ENCODE peak calls at places on chromosomes 12 and 14, in five cellular contexts. One of them, this sample, is unnamed.

GRCh38 chr14:53378142-53378541 is 225.0 kb upstream of the DDHD1 start:
- DNase-seq in IMR-90: no peak
- DNase-seq in mesenchymal stem cell: no peak
- DNase-seq in neuronal stem cell: no peak
- DNase-seq in H1: no peak
- DNase-seq in this sample: no peak

GRCh38 chr12:128408669-128409068 is 141.7 kb downstream of the TMEM132C start:
- DNase-seq in IMR-90: no peak
- DNase-seq in mesenchymal stem cell: no peak
- DNase-seq in neuronal stem cell: no peak
- DNase-seq in H1: no peak
- DNase-seq in this sample: no peak

GRCh38 chr14:23138173-23138535 is 19.1 kb upstream of the CEBPE start:
- DNase-seq in IMR-90: no peak
- DNase-seq in mesenchymal stem cell: no peak
- DNase-seq in neuronal stem cell: no peak
- DNase-seq in H1: no peak
- DNase-seq in this sample: no peak

GRCh38 chr14:106209745-106210144 is 683.4 kb downstream of the TMEM121 start:
- DNase-seq in IMR-90: no peak
- DNase-seq in mesenchymal stem cell: no peak
- DNase-seq in neuronal stem cell: no peak
- DNase-seq in H1: no peak
- DNase-seq in this sample: no peak

GRCh38 chr14:106564058-106564643 is 1037.8 kb downstream of the TMEM121 start:
- DNase-seq in IMR-90: no peak
- DNase-seq in mesenchymal stem cell: no peak
- DNase-seq in neuronal stem cell: no peak
- DNase-seq in H1: peak
- DNase-seq in this sample: no peak

GRCh38 chr12:116299548-116300150 is 22.2 kb upstream of the MED13L start:
- DNase-seq in IMR-90: peak
- DNase-seq in mesenchymal stem cell: no peak
- DNase-seq in neuronal stem cell: no peak
- DNase-seq in H1: no peak
- DNase-seq in this sample: no peak

GRCh38 chr12:89737000-89737399 is 28.4 kb upstream of the ATP2B1 start:
- DNase-seq in IMR-90: no peak
- DNase-seq in mesenchymal stem cell: no peak
- DNase-seq in neuronal stem cell: no peak
- DNase-seq in H1: no peak
- DNase-seq in this sample: no peak

GRCh38 chr14:56133547-56133946 is 15.3 kb downstream of the PELI2 start:
- DNase-seq in IMR-90: no peak
- DNase-seq in mesenchymal stem cell: no peak
- DNase-seq in neuronal stem cell: no peak
- DNase-seq in H1: no peak
- DNase-seq in this sample: peak

GRCh38 chr14:54189358-54190354 is 207.2 kb upstream of the CDKN3 start:
- DNase-seq in IMR-90: peak
- DNase-seq in mesenchymal stem cell: peak
- DNase-seq in neuronal stem cell: no peak
- DNase-seq in H1: no peak
- DNase-seq in this sample: no peak

GRCh38 chr12:117606945-117607344 is 245.5 kb upstream of the NOS1 start:
- DNase-seq in IMR-90: no peak
- DNase-seq in mesenchymal stem cell: no peak
- DNase-seq in neuronal stem cell: no peak
- DNase-seq in H1: no peak
- DNase-seq in this sample: no peak

GRCh38 chr12:77625441-77625840 is 205.3 kb upstream of the NAV3 start:
- DNase-seq in IMR-90: peak
- DNase-seq in mesenchymal stem cell: peak
- DNase-seq in neuronal stem cell: no peak
- DNase-seq in H1: no peak
- DNase-seq in this sample: no peak

GRCh38 chr12:63021126-63021525 is 86.2 kb upstream of the PPM1H start:
- DNase-seq in IMR-90: no peak
- DNase-seq in mesenchymal stem cell: no peak
- DNase-seq in neuronal stem cell: no peak
- DNase-seq in H1: no peak
- DNase-seq in this sample: no peak

GRCh38 chr12:15562263-15562662 is 226.9 kb downstream of the EPS8 start:
- DNase-seq in IMR-90: no peak
- DNase-seq in mesenchymal stem cell: no peak
- DNase-seq in neuronal stem cell: no peak
- DNase-seq in H1: no peak
- DNase-seq in this sample: no peak

GRCh38 chr12:92570056-92570753 is 132.6 kb upstream of the PLEKHG7 start:
- DNase-seq in IMR-90: peak
- DNase-seq in mesenchymal stem cell: peak
- DNase-seq in neuronal stem cell: peak
- DNase-seq in H1: peak
- DNase-seq in this sample: peak

DNA sequence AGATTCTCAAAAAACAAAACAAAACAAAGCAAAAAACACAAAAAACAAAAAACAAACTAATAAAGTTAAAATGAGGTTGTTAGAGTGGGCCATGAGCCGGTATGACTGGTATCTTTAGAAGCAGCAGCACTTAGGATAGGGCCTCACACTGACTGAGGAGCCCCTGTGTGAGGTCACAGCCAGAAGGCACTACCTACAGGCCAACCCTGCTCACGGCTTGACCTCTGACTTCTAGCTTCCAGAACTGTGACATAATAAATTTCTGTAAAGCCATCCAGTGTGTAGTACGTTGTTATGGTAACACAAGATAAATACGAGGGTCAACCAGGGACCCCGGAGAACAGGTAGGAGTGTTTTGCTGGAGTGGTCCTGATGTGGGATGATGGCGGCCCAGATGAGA is 629.6 kb downstream of the VRK1 start:
- DNase-seq in IMR-90: no peak
- DNase-seq in mesenchymal stem cell: no peak
- DNase-seq in neuronal stem cell: no peak
- DNase-seq in H1: no peak
- DNase-seq in this sample: no peak
- H2BK5ac ChIP-seq in IMR-90: no peak
- H2BK5ac ChIP-seq in mesenchymal stem cell: no peak
- H2BK5ac ChIP-seq in neuronal stem cell: no peak
- H2BK5ac ChIP-seq in H1: no peak
- H2BK5ac ChIP-seq in this sample: no peak

DNA sequence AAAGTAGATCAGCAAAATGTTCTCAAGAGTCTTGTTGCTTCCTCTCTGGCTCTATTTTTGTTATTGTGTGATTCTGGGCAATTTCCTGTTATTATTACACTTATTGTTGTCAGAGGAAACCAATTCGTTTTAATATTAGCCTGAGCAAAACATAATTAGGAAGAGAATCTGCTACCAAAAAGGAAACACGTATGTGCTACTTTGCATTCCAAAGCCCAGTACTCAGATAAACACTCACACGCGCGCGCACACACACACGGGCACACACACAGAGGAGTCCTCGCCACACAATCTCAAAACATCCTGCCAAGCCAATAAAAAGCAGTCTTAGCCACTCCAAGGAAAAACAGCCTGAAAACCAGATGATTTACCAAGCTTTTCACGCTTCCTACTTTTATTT is 400.7 kb downstream of the NUAK1 start:
- DNase-seq in IMR-90: peak
- DNase-seq in mesenchymal stem cell: peak
- DNase-seq in neuronal stem cell: no peak
- DNase-seq in H1: no peak
- DNase-seq in this sample: no peak
- H2BK15ac ChIP-seq in IMR-90: no peak
- H2BK15ac ChIP-seq in mesenchymal stem cell: no peak
- H2BK15ac ChIP-seq in neuronal stem cell: no peak
- H2BK15ac ChIP-seq in H1: no peak
- H2BK15ac ChIP-seq in this sample: no peak

DNA sequence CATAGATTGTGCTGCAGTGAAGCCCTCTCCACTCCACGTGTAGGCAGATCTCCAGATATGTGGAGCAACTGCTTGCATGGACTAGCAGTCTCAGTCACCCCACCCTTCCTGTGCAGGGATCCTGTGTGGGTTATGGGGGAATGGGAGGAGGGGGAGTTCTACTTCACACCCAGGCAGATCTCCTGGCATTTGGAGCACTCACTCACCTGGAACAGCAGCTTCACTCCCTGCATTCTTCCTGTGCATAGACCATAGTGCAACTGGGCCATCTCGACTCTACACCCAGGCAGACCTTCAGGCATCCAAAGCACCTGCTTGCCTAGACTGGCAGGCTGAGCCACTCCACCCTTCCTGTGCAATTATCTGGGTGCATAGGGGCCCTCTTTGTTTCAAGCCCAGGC is 96.0 kb upstream of the PCED1B start:
- DNase-seq in IMR-90: no peak
- DNase-seq in mesenchymal stem cell: no peak
- DNase-seq in neuronal stem cell: no peak
- DNase-seq in H1: no peak
- DNase-seq in this sample: no peak
- H2AFZ ChIP-seq in IMR-90: peak
- H2AFZ ChIP-seq in mesenchymal stem cell: no peak
- H2AFZ ChIP-seq in neuronal stem cell: no peak
- H2AFZ ChIP-seq in H1: peak
- H2AFZ ChIP-seq in this sample: no peak

GRCh38 chr12:13101854-13102375 is 1.6 kb downstream of the GSG1 start:
- DNase-seq in IMR-90: peak
- DNase-seq in mesenchymal stem cell: peak
- DNase-seq in neuronal stem cell: no peak
- DNase-seq in H1: no peak
- DNase-seq in this sample: no peak
- H2BK5ac ChIP-seq in IMR-90: peak
- H2BK5ac ChIP-seq in mesenchymal stem cell: no peak
- H2BK5ac ChIP-seq in neuronal stem cell: no peak
- H2BK5ac ChIP-seq in H1: no peak
- H2BK5ac ChIP-seq in this sample: no peak

GRCh38 chr12:66164349-66164821 is 5.4 kb downstream of the TMBIM4 start:
- DNase-seq in IMR-90: peak
- DNase-seq in mesenchymal stem cell: peak
- DNase-seq in neuronal stem cell: no peak
- DNase-seq in H1: no peak
- DNase-seq in this sample: no peak

GRCh38 chr12:66169221-66170170 is at the start of gene TMBIM4:
- DNase-seq in IMR-90: peak
- DNase-seq in mesenchymal stem cell: peak
- DNase-seq in neuronal stem cell: peak
- DNase-seq in H1: peak
- DNase-seq in this sample: peak

GRCh38 chr12:66165141-66165540 is 4.7 kb downstream of the TMBIM4 start:
- DNase-seq in IMR-90: no peak
- DNase-seq in mesenchymal stem cell: no peak
- DNase-seq in neuronal stem cell: no peak
- DNase-seq in H1: no peak
- DNase-seq in this sample: no peak

GRCh38 chr12:66168410-66168809 is 1.4 kb downstream of the TMBIM4 start:
- DNase-seq in IMR-90: no peak
- DNase-seq in mesenchymal stem cell: no peak
- DNase-seq in neuronal stem cell: no peak
- DNase-seq in H1: no peak
- DNase-seq in this sample: no peak

DNA sequence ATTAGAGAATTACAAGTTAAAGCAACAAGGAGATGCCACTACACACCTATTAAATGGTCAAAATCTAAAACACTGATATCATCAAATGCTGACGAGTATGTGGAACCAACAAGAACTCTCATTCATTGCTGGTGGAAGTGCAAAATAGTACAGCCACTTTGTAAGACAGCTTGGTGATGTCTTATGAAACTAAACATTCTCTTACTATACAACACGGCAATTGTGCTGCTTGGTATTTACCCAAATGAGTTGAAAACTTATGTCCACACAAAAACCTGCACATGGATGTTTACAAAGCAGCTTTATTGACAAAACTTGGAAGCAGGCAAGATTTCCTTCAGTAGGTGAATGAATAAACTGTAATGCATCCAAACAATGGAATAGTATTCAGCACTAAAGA is 3.2 kb downstream of the TMBIM4 start:
- DNase-seq in IMR-90: no peak
- DNase-seq in mesenchymal stem cell: no peak
- DNase-seq in neuronal stem cell: no peak
- DNase-seq in H1: no peak
- DNase-seq in this sample: no peak
- H2BK15ac ChIP-seq in IMR-90: no peak
- H2BK15ac ChIP-seq in mesenchymal stem cell: no peak
- H2BK15ac ChIP-seq in neuronal stem cell: no peak
- H2BK15ac ChIP-seq in H1: no peak
- H2BK15ac ChIP-seq in this sample: no peak

GRCh38 chr12:84656705-84657104 is 255.9 kb downstream of the SLC6A15 start:
- DNase-seq in IMR-90: no peak
- DNase-seq in mesenchymal stem cell: no peak
- DNase-seq in neuronal stem cell: no peak
- DNase-seq in H1: no peak
- DNase-seq in this sample: no peak

GRCh38 chr12:84658877-84659276 is 253.7 kb downstream of the SLC6A15 start:
- DNase-seq in IMR-90: no peak
- DNase-seq in mesenchymal stem cell: no peak
- DNase-seq in neuronal stem cell: no peak
- DNase-seq in H1: no peak
- DNase-seq in this sample: no peak

GRCh38 chr12:84653482-84653881 is 259.1 kb downstream of the SLC6A15 start:
- DNase-seq in IMR-90: no peak
- DNase-seq in mesenchymal stem cell: no peak
- DNase-seq in neuronal stem cell: no peak
- DNase-seq in H1: no peak
- DNase-seq in this sample: no peak
- H2AFZ ChIP-seq in IMR-90: no peak
- H2AFZ ChIP-seq in mesenchymal stem cell: no peak
- H2AFZ ChIP-seq in neuronal stem cell: no peak
- H2AFZ ChIP-seq in H1: no peak
- H2AFZ ChIP-seq in this sample: no peak

GRCh38 chr12:107685360-107686248 is at the start of gene PWP1:
- DNase-seq in IMR-90: peak
- DNase-seq in mesenchymal stem cell: peak
- DNase-seq in neuronal stem cell: peak
- DNase-seq in H1: peak
- DNase-seq in this sample: peak
- H2BK5ac ChIP-seq in IMR-90: peak
- H2BK5ac ChIP-seq in mesenchymal stem cell: no peak
- H2BK5ac ChIP-seq in neuronal stem cell: peak
- H2BK5ac ChIP-seq in H1: peak
- H2BK5ac ChIP-seq in this sample: no peak

DNA sequence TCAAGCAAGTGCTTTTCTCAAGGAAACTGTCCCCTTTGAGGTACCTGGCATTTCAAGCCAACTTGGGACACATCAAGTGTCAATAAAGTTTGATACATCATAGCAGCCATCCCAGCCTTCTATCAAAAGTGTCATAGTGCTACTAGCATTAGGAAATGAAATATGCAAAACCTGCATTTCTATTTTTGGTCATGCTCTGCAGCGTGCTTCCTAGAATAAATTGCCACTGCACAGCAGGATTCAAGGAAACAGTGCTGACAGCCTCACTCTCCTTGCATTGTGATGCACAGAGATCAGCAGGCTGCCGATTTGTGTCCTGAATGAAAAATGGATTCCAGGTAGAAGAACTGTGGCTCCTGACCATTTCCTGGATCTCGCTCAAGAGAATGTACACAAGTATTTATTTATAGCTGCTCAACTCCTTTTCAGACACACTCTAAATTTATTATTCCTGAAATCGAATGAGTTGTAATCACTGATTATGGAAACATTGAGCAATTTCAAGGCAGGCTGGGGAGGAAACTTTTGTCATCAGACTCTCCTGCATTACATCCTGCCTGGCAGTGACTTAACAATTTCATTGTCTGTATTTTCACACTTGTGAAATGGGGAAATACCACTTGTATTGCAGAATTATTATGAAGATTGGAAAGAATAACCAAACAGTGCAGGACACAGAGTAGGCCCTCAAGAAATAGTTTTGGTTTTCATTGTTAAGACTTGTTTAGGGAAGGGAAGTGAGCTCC is 120.9 kb downstream of the SLC38A6 start:
- DNase-seq in IMR-90: peak
- DNase-seq in mesenchymal stem cell: peak
- DNase-seq in neuronal stem cell: no peak
- DNase-seq in H1: peak
- DNase-seq in this sample: peak
- H2BK15ac ChIP-seq in IMR-90: peak
- H2BK15ac ChIP-seq in mesenchymal stem cell: no peak
- H2BK15ac ChIP-seq in neuronal stem cell: no peak
- H2BK15ac ChIP-seq in H1: no peak
- H2BK15ac ChIP-seq in this sample: no peak

This sample was measured in H9.